ENCODE peak calls at places on chromosome 21, in four cellular contexts. S is K562, K is GM12878, U is HepG2. B is an unnamed sample.

GRCh38 chr21:44344541-44345183 is 5.5 kb upstream of the CFAP410 start:
- DNase-seq in S (no peak), K (no peak), U (no peak), B (no peak)

GRCh38 chr21:41951876-41952567 is 1.8 kb downstream of the C2CD2 start:
- DNase-seq in S (no peak), K (no peak), U (no peak), B (no peak)

GRCh38 chr21:36135391-36136094 is 664 bp downstream of the CBR3 start:
- DNase-seq in S (no peak), K (no peak), U (no peak), B (peak)

GRCh38 chr21:44724166-44724565 is 12.8 kb upstream of the TSPEAR start:
- DNase-seq in S (no peak), K (no peak), U (no peak), B (no peak)

GRCh38 chr21:21007606-21008005 is 9.4 kb downstream of the NCAM2 start:
- DNase-seq in S (no peak), K (no peak), U (no peak), B (no peak)

GRCh38 chr21:44576025-44576420 is 2.5 kb downstream of the KRTAP10-4 start:
- DNase-seq in S (no peak), K (no peak), U (no peak), B (no peak)

GRCh38 chr21:43352568-43353281 is 74.2 kb downstream of the SIK1 start:
- DNase-seq in S (peak), K (peak), U (no peak), B (no peak)

GRCh38 chr21:42974832-42975820 is 764 bp downstream of the PKNOX1 start:
- DNase-seq in S (peak), K (no peak), U (peak), B (peak)

GRCh38 chr21:21187579-21187978 is 189.4 kb downstream of the NCAM2 start:
- DNase-seq in S (no peak), K (no peak), U (no peak), B (no peak)

GRCh38 chr21:31537872-31538576 is 121.5 kb upstream of the SOD1 start:
- DNase-seq in S (no peak), K (no peak), U (no peak), B (peak)
- TF ChIP-seq NR2C2 in S (no peak), K (no peak), U (no peak), B (no peak)

GRCh38 chr21:37503848-37504467 is 137.4 kb downstream of the DYRK1A start:
- DNase-seq in S (no peak), K (no peak), U (peak), B (no peak)
- TF ChIP-seq NR2C2 in S (no peak), K (no peak), U (no peak), B (no peak)

DNA sequence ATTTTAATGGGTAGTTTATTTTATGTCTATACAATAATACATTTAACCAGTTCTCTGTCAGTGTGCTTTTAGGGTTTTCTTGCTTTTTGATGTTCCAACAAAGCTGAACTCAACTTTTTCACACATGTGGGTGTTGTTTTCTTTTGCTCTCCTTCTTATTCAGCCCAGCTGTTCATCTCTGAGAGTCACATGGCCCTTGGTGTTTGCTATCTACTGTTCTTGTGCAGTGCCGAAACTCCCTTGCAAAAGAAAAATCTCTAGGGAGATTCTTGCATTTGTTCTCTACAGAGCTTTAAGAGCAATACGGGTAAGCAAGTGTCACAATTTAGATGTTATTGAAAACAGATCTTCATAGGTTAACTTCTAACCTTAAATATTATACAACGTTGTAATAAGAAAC is 281.1 kb upstream of the CXADR start:
- DNase-seq in S (no peak), K (no peak), U (no peak), B (no peak)
- TF ChIP-seq NR2C2 in S (no peak), K (no peak), U (no peak), B (no peak)

DNA sequence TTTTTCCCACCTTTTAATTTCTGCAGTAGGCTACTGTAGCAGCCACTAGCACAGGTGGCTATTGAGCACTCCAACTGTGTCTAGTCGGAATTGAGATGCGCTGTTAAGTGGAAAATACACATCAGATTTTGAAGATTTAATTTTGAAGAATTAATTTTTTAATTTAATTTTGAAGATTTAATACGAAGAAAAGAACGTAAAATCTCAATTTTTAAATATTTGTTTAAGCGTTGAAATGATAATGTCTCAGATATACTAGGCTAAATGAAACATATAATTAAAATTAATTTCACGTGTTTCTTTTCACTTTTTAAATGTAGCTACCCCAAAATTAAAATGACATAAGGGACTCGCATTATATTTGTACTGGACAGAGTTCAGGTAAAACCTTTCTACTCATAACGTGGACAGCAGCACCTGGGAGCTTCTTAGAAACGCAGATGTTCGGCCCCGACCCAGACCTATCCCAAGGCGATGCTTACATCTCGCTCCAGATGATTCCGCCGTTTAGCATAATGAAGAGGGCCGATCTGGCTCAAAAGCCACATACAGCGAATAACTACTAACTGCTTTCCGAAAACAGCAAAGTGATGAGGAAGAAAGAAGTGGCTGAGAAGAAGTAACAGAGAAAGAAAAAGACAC is 723 bp downstream of the CRYZL1 start:
- DNase-seq in S (peak), K (no peak), U (no peak), B (no peak)
- TF ChIP-seq NR2C2 in S (no peak), K (no peak), U (no peak), B (no peak)

GRCh38 chr21:26719750-26720149 is 125.5 kb downstream of the ADAMTS1 start:
- DNase-seq in S (no peak), K (no peak), U (no peak), B (no peak)
- TF ChIP-seq NR2C2 in S (no peak), K (no peak), U (no peak), B (no peak)

GRCh38 chr21:45920824-45921600 is 60.6 kb upstream of the COL6A1 start:
- DNase-seq in S (no peak), K (no peak), U (no peak), B (no peak)

GRCh38 chr21:45923146-45923545 is 58.4 kb upstream of the COL6A1 start:
- DNase-seq in S (peak), K (no peak), U (peak), B (peak)

GRCh38 chr21:45921917-45922316 is 59.7 kb upstream of the COL6A1 start:
- DNase-seq in S (no peak), K (no peak), U (no peak), B (no peak)

GRCh38 chr21:45919593-45919992 is 62.0 kb upstream of the COL6A1 start:
- DNase-seq in S (no peak), K (no peak), U (no peak), B (no peak)

DNA sequence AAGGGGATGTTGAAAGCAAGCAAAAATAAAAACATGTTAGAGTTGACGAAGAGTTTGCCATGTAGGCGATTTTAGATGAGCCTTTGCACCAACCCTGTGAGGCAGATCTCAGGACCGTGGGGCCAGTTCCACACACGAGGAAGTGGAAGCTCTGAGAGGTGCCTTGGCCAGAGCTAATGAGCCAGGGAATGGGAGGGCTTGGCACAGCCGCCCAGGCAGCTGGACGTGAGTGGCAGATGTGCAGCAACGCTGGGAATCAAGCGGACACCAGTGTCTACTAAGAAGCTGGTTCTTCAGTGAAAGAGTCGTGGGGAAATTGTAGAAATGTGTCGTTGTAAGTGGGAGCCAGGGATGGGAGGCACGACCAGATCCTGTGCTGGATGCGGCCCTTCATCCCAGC is 58.9 kb upstream of the COL6A1 start:
- DNase-seq in S (no peak), K (no peak), U (no peak), B (no peak)
- TF ChIP-seq NR2C2 in S (no peak), K (no peak), U (no peak), B (no peak)

DNA sequence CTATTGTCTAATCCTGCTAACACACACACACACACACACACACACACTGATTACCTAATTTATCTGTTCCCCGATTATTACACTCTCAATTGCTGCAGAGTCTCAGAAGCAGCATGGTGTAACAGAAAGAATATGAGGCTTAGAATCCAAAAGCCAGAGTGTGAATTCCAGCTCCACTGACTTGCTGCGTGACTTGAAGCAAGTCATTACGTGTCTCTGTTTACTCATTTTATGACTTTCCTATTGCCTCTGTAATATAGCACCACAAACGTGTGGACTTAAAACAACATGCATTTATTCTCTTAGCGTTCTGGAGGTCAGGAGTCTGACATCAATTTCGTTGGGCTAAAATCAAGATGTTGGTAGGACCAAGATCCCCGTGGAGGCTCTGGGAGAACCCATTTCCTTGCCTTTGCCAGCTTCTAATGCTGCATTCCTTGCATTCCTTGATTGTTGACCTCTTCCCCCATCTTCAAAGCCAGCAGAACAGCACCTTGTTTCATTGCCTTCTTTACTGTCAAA is 55.9 kb upstream of the ATP5PO start:
- DNase-seq in S (no peak), K (no peak), U (peak), B (no peak)
- TF ChIP-seq NR2C2 in S (no peak), K (no peak), U (no peak), B (no peak)

GRCh38 chr21:31335957-31336738 is 7.9 kb downstream of the TIAM1 start:
- DNase-seq in S (no peak), K (no peak), U (no peak), B (no peak)
- TF ChIP-seq NR2C2 in S (no peak), K (no peak), U (no peak), B (no peak)

DNA sequence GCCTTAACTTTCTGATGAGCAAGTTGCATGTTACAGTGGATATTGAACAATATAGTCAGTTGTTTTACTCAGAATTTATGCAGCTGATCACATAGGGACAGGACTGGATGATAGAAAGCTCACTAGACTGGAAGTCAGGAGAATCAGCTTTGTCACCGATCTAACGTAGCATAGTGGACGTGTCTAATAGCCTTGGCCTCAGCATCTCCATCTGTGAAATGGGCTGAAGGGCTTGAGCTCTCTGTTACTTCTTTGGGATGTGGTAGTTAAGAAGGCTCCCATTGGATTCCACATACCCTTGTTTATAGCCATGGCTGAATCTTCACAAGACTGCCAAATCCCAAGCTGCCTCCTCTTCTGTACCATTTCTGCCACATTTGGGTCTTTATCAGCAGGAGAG is 190.6 kb downstream of the GRIK1 start:
- DNase-seq in S (no peak), K (no peak), U (no peak), B (no peak)
- TF ChIP-seq NR2C2 in S (no peak), K (no peak), U (no peak), B (no peak)

GRCh38 chr21:15141236-15141970 is 76.6 kb upstream of the NRIP1 start:
- DNase-seq in S (no peak), K (no peak), U (no peak), B (no peak)
- TF ChIP-seq NR2C2 in S (no peak), K (no peak), U (no peak), B (no peak)